ENCODE peak calls at places on chromosomes 7 and 10, in four cellular contexts. One of them, this sample, is unnamed.
A peak's percentile ranks its signal among the peaks of the same experiment; 100 is the strongest.

GRCh38 chr10:77501152-77501845 is 136.3 kb downstream of the KCNMA1 start:
- DNase-seq in spleen: no peak
- DNase-seq in GM23338: no peak
- DNase-seq in transverse colon: no peak
- DNase-seq in this sample: no peak

GRCh38 chr10:96271017-96271815 is at the start of gene BLNK:
- DNase-seq in transverse colon: peak; percentile 86
- DNase-seq in spleen: peak; percentile 82
- DNase-seq in GM23338: no peak
- DNase-seq in this sample: peak; percentile 90

GRCh38 chr10:104862-105565 is 30.2 kb upstream of the ZMYND11 start:
- DNase-seq in GM23338: no peak
- DNase-seq in spleen: no peak
- DNase-seq in transverse colon: no peak
- DNase-seq in this sample: no peak

GRCh38 chr10:24706479-24707118 is 17.1 kb downstream of the ARHGAP21 start:
- DNase-seq in spleen: no peak
- DNase-seq in GM23338: no peak
- DNase-seq in transverse colon: peak; percentile 27
- DNase-seq in this sample: no peak

GRCh38 chr7:129575699-129576098 is 35.8 kb upstream of the NRF1 start:
- DNase-seq in GM23338: no peak
- DNase-seq in transverse colon: no peak
- DNase-seq in spleen: no peak
- DNase-seq in this sample: no peak

GRCh38 chr7:111827863-111828504 is 265.7 kb upstream of the IMMP2L start:
- DNase-seq in transverse colon: no peak
- DNase-seq in GM23338: no peak
- DNase-seq in spleen: no peak
- DNase-seq in this sample: no peak

GRCh38 chr7:126041472-126041871 is 1111.8 kb upstream of the POT1 start:
- DNase-seq in spleen: no peak
- DNase-seq in transverse colon: no peak
- DNase-seq in GM23338: no peak
- DNase-seq in this sample: no peak

GRCh38 chr7:100515072-100515532 is 23.9 kb upstream of the AGFG2 start:
- DNase-seq in spleen: no peak
- DNase-seq in transverse colon: no peak
- DNase-seq in GM23338: no peak
- DNase-seq in this sample: no peak

GRCh38 chr7:96311967-96312366 is 9.9 kb downstream of the SLC25A13 start:
- DNase-seq in GM23338: no peak
- DNase-seq in spleen: no peak
- DNase-seq in transverse colon: no peak
- DNase-seq in this sample: peak; percentile 44

DNA sequence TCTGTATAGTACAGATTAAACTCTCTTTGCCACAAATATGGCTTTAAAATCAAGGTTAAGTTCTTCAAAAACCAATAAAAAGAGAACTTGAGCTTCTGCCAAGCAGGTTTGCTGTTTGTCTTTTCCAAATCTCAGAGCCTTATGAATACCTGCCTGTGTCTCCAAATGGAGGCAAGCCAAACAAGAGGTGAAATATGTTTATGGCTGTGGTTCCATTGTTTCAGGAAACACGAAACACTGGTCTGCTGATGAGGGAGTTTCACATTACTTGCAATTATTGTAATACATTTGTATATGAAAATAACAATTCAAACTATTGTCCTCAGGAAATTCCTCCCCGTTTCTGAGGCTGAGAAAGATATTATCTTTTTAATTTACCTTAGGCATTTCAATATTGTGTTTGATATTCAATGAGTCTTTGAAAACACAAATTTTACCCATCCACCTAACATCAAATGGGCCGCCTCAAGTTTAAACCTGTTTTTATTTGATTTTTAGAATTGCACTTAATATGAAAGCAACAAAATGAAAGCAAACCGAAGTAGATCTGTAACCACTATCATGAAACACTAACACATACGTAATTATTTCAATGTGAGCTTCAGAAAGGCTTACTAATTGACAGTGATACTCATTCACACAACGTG is 359.3 kb downstream of the HGF start:
- DNase-seq in spleen: no peak
- DNase-seq in transverse colon: no peak
- DNase-seq in GM23338: no peak
- DNase-seq in this sample: no peak
- TF ChIP-seq POLR2AphosphoS5 in spleen: no peak
- TF ChIP-seq POLR2AphosphoS5 in transverse colon: no peak
- TF ChIP-seq POLR2AphosphoS5 in GM23338: no peak
- TF ChIP-seq POLR2AphosphoS5 in this sample: no peak

GRCh38 chr10:1535337-1535957 is 201.9 kb downstream of the ADARB2 start:
- DNase-seq in GM23338: no peak
- DNase-seq in transverse colon: peak; percentile 4
- DNase-seq in spleen: peak; percentile 54
- DNase-seq in this sample: no peak
- TF ChIP-seq POLR2AphosphoS5 in GM23338: no peak
- TF ChIP-seq POLR2AphosphoS5 in transverse colon: no peak
- TF ChIP-seq POLR2AphosphoS5 in spleen: no peak
- TF ChIP-seq POLR2AphosphoS5 in this sample: no peak

GRCh38 chr7:103077318-103077717 is 2.4 kb downstream of the ARMC10 start:
- DNase-seq in transverse colon: no peak
- DNase-seq in spleen: no peak
- DNase-seq in GM23338: no peak
- DNase-seq in this sample: no peak

GRCh38 chr7:103076767-103077166 is 1.8 kb downstream of the ARMC10 start:
- DNase-seq in GM23338: no peak
- DNase-seq in spleen: no peak
- DNase-seq in transverse colon: no peak
- DNase-seq in this sample: no peak

GRCh38 chr7:103074519-103075336 is at the start of the genes ARMC10 and FBXL13:
- DNase-seq in transverse colon: peak; percentile 92
- DNase-seq in spleen: peak; percentile 98
- DNase-seq in GM23338: peak; percentile 92
- DNase-seq in this sample: peak; percentile 89

GRCh38 chr7:103073989-103074518 is 542 bp downstream of the FBXL13 start:
- DNase-seq in spleen: no peak
- DNase-seq in GM23338: peak; percentile 39
- DNase-seq in transverse colon: peak; percentile 18
- DNase-seq in this sample: peak; percentile 55

DNA sequence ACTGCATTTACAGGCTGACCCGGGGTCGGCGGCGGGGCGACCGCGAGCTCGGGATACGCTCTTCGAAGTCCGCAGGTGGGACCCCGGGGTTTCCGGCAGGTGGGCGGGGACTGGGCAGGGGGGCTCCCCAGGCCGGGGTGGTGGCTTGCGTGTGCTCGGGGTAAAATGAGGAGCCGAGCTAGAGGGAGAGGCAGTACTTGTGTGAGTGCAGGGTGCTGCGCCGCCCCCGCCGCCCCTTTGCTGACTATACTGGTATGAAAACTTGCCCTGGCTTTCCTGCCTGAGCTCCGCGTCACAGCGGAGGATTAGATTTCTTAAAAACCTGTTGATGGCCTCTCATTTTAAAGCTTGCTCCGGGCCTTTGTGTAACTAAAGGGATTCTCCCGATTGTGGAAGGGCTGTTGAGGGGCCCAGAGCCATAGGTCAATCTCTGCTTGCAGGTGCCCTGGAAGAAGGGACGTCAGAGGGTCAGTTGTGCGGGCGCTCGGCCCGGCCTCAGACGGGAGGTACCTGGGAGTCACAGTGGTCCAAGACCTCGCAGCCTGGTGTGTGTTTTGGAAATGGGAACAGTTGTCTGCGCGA is 488 bp downstream of the ARMC10 start:
- DNase-seq in spleen: peak; percentile 94
- DNase-seq in transverse colon: peak; percentile 56
- DNase-seq in GM23338: peak; percentile 86
- DNase-seq in this sample: peak; percentile 58
- TF ChIP-seq POLR2AphosphoS5 in spleen: no peak
- TF ChIP-seq POLR2AphosphoS5 in transverse colon: no peak
- TF ChIP-seq POLR2AphosphoS5 in GM23338: no peak
- TF ChIP-seq POLR2AphosphoS5 in this sample: no peak

GRCh38 chr10:70477661-70478162 is 855 bp upstream of the PALD1 start:
- DNase-seq in spleen: peak; percentile 88
- DNase-seq in GM23338: peak; percentile 66
- DNase-seq in transverse colon: peak; percentile 23
- DNase-seq in this sample: no peak
- TF ChIP-seq POLR2AphosphoS5 in spleen: peak; percentile 27
- TF ChIP-seq POLR2AphosphoS5 in GM23338: no peak
- TF ChIP-seq POLR2AphosphoS5 in transverse colon: no peak
- TF ChIP-seq POLR2AphosphoS5 in this sample: peak; percentile 8

GRCh38 chr10:43204394-43204942 is 62.4 kb downstream of the RASGEF1A start:
- DNase-seq in transverse colon: no peak
- DNase-seq in GM23338: no peak
- DNase-seq in spleen: no peak
- DNase-seq in this sample: no peak

GRCh38 chr10:43202224-43202656 is 64.0 kb downstream of the CSGALNACT2 start:
- DNase-seq in spleen: peak; percentile 88
- DNase-seq in transverse colon: peak; percentile 34
- DNase-seq in GM23338: peak; percentile 84
- DNase-seq in this sample: peak; percentile 26

GRCh38 chr10:43202657-43203490 is 64.0 kb downstream of the RASGEF1A start:
- DNase-seq in GM23338: peak; percentile 94
- DNase-seq in transverse colon: peak; percentile 46
- DNase-seq in spleen: peak; percentile 91
- DNase-seq in this sample: peak; percentile 31

GRCh38 chr10:43204943-43205671 is 61.8 kb downstream of the RASGEF1A start:
- DNase-seq in GM23338: peak; percentile 84
- DNase-seq in transverse colon: peak; percentile 38
- DNase-seq in spleen: peak; percentile 88
- DNase-seq in this sample: peak; percentile 49

GRCh38 chr10:43203491-43204393 is 63.1 kb downstream of the RASGEF1A start:
- DNase-seq in transverse colon: no peak
- DNase-seq in GM23338: peak; percentile 77
- DNase-seq in spleen: peak; percentile 85
- DNase-seq in this sample: peak; percentile 24
- TF ChIP-seq POLR2AphosphoS5 in transverse colon: no peak
- TF ChIP-seq POLR2AphosphoS5 in GM23338: peak; percentile 77
- TF ChIP-seq POLR2AphosphoS5 in spleen: no peak
- TF ChIP-seq POLR2AphosphoS5 in this sample: no peak

DNA sequence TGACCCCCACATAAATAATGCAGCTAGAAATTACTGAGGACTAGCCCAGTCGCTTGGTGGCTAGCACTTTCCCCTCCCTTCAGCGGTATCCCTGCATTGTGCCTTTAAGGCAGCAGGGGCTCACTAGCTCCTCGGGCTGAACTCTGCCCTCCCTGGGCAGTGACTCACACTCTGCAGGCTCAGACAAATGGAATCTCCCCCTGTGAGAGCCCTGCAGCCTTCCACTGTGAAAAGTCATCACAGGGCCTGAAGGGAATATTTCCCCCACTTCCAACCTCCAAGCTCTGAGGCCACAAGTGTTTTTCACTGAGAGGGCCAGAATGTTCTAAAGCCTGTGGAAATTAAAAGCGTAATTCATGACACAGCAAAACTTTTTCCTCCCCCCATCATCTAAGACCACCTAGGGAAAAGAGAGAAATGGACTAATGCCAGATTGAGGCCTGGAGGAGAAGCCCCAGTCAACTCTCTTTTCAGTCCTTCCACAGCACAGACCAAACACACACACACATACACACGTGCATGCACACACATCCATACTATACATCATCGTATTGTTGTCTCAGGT is 93.6 kb upstream of the COL1A2 start:
- DNase-seq in transverse colon: peak; percentile 52
- DNase-seq in GM23338: peak; percentile 82
- DNase-seq in spleen: no peak
- DNase-seq in this sample: peak; percentile 31
- TF ChIP-seq POLR2AphosphoS5 in transverse colon: peak; percentile 43
- TF ChIP-seq POLR2AphosphoS5 in GM23338: no peak
- TF ChIP-seq POLR2AphosphoS5 in spleen: peak; percentile 26
- TF ChIP-seq POLR2AphosphoS5 in this sample: peak; percentile 55

GRCh38 chr10:68955786-68956532 is at the start of gene DDX21:
- DNase-seq in GM23338: peak; percentile 88
- DNase-seq in spleen: peak; percentile 98
- DNase-seq in transverse colon: peak; percentile 93
- DNase-seq in this sample: peak; percentile 90
- TF ChIP-seq POLR2AphosphoS5 in GM23338: peak; percentile 86
- TF ChIP-seq POLR2AphosphoS5 in spleen: peak; percentile 93
- TF ChIP-seq POLR2AphosphoS5 in transverse colon: peak; percentile 93
- TF ChIP-seq POLR2AphosphoS5 in this sample: peak; percentile 91

This sample was measured in stomach.